ENCODE peak calls at places on chromosomes 16 and 17, in five cellular contexts. T is SK-N-SH, U is K562, S is H1, R is GM12878. Z is an unnamed sample.

GRCh38 chr17:704111-704864 is 10.4 kb downstream of the VPS53 start:
- DNase-seq in T (no peak), U (no peak), S (no peak), R (no peak), Z (no peak)

GRCh38 chr17:81065500-81065899 is 30.5 kb downstream of the BAIAP2 start:
- DNase-seq in T (no peak), U (no peak), S (no peak), R (no peak), Z (no peak)

GRCh38 chr16:228151-228855 is 946 bp downstream of the LUC7L start:
- DNase-seq in T (no peak), U (peak), S (no peak), R (no peak), Z (peak)

GRCh38 chr17:31550389-31551056 is 159.0 kb downstream of the RAB11FIP4 start:
- DNase-seq in T (no peak), U (no peak), S (no peak), R (no peak), Z (no peak)

GRCh38 chr16:30658731-30659506 is 688 bp downstream of the FBRS start:
- DNase-seq in T (peak), U (peak), S (peak), R (peak), Z (peak)

GRCh38 chr17:17354560-17355357 is 51.6 kb downstream of the NT5M start:
- DNase-seq in T (peak), U (peak), S (peak), R (peak), Z (no peak)

GRCh38 chr16:51034481-51035109 is 116.5 kb downstream of the SALL1 start:
- DNase-seq in T (no peak), U (no peak), S (no peak), R (no peak), Z (no peak)

GRCh38 chr17:81516439-81516838 is 3.8 kb upstream of the ACTG1 start:
- DNase-seq in T (no peak), U (no peak), S (no peak), R (no peak), Z (no peak)

GRCh38 chr16:86258713-86259112 is 251.6 kb upstream of the FOXF1 start:
- DNase-seq in T (no peak), U (no peak), S (no peak), R (no peak), Z (no peak)

GRCh38 chr17:81434079-81434478 is 38.8 kb downstream of the BAHCC1 start:
- DNase-seq in T (no peak), U (no peak), S (no peak), R (no peak), Z (no peak)

GRCh38 chr17:4537451-4538235 is 17.5 kb downstream of the MYBBP1A start:
- DNase-seq in T (no peak), U (no peak), S (no peak), R (no peak), Z (no peak)

GRCh38 chr17:47717261-47717697 is 15.8 kb upstream of the TBX21 start:
- DNase-seq in T (peak), U (peak), S (no peak), R (no peak), Z (no peak)

GRCh38 chr16:12061336-12062055 is 85.0 kb downstream of the SNX29 start:
- DNase-seq in T (no peak), U (no peak), S (no peak), R (no peak), Z (no peak)

GRCh38 chr17:42333053-42333452 is 44.8 kb downstream of the STAT5A start:
- DNase-seq in T (no peak), U (no peak), S (no peak), R (peak), Z (no peak)

GRCh38 chr17:42325026-42325425 is 36.7 kb downstream of the STAT5A start:
- DNase-seq in T (no peak), U (no peak), S (no peak), R (no peak), Z (no peak)

GRCh38 chr17:42323268-42323773 is 35.0 kb downstream of the STAT5A start:
- DNase-seq in T (no peak), U (no peak), S (no peak), R (no peak), Z (no peak)

GRCh38 chr17:42334667-42335066 is 46.4 kb downstream of the STAT5A start:
- DNase-seq in T (no peak), U (no peak), S (no peak), R (no peak), Z (no peak)

DNA sequence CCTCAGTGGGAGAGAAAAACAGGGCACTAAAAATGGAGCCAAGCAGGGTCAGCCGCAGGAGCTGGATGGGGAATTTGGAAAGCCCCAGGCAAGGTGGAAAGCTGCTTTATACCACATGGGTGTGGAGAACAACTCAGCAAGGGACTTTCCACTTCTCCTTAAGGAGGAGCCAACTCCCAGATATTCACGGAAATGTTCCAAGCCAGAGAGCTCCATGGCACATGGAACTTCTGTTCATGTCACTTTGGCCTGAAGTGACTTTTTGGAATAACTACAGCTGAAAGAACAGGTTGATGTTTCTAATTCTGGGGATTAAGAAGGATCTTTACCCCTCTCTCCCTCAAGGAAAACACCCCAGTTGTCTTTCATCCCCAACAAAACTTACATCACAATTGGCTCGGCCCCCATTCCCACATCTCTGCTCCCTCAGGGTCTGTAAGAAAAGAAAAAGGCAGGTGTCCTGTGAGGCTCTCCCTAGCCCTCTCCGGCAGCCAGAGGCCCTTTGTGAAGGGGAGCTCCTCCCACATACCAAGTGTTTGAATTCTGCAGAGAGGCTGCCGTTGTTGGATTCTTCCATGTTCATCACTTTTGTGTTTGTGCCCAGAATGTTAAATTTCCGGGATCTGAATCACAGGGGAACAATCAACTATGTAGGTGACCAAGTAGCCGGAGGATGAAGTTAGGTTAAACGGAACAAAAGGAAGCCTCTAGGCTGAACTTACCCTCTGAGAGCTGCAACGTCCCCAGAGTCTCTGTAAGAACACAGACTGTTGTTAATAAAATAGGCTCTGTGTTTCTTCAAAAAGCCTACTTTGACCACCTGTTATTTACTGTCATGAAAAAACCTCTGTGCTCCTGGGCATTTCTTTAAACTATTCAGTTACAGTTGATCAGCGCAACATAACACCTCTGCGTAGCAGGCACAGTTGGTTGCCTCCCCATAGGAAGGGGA is 41.0 kb downstream of the STAT5A start:
- DNase-seq in T (no peak), U (no peak), S (peak), R (no peak), Z (no peak)
- TF ChIP-seq GABPA in T (no peak), U (no peak), S (no peak), R (no peak), Z (no peak)

GRCh38 chr16:60740033-60740696 is 1296.1 kb downstream of the CDH8 start:
- DNase-seq in T (no peak), U (no peak), S (no peak), R (no peak), Z (no peak)
- TF ChIP-seq GABPA in T (no peak), U (no peak), S (no peak), R (no peak), Z (no peak)

DNA sequence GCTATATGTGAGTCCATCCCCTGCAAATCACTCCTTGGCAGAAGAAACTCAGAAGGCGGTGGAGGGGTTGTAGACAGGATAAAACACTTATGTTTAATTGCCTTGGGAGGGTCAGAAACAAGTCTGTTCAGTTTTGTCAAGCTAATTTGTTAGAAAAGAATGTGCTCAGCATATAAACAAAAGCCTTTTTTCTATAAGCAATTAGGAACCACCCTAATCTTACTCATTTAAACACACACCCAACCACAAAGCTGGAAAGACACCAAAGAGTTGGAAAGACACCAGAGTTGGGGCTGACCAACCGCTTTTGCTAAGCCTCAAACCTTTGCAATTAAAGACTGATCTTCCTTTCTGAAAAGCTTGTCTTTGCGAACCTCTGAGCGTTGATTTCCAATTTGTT is 439.2 kb upstream of the ERCC4 start:
- DNase-seq in T (no peak), U (no peak), S (no peak), R (no peak), Z (no peak)
- TF ChIP-seq GABPA in T (no peak), U (no peak), S (no peak), R (no peak), Z (no peak)

DNA sequence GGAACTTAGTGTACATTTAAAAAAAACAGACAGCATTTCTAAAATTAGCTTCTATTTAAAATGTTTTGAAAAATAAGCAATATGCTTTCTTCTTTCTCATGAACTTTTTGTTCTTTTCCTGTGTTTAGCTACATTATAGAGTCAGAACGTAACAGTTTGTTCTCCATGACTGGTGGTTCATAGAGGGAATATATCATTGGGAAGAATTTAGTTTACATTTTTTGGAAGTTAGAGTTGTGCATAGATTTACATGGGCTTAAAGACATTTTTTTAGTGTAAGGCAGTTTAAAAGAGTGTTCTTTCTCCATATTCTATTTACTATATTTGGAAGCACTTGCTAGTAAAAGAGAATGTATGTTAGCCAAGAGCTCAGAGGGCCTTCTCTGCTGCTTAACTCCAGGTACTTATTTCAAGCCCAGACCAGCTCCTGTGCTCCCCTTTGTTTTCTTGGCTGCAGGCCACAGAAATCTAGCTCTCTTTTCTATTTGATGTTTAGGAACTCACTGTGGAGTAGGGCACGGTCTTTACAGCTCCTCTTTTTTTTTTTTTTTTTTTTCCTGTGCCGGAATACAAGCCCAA is 20.2 kb downstream of the AP2B1 start:
- DNase-seq in T (no peak), U (no peak), S (no peak), R (no peak), Z (no peak)
- TF ChIP-seq GABPA in T (no peak), U (no peak), S (no peak), R (no peak), Z (no peak)

Z was measured in HL-60.